ENCODE peak calls at places on chromosomes 7 and 10, in nine cellular contexts. I is lower lobe of right lung, U is fibroblast of pulmonary artery, K is sigmoid colon, G is fibroblast of lung, W is endothelial cell, J is neural crest cell, P is left lung, M is foreskin fibroblast. Z is an unnamed sample.

GRCh38 chr7:116512524-116513188 is 12.2 kb upstream of the CAV1 start:
- DNase-seq in I (no peak), U (peak), K (no peak), G (peak), W (no peak), J (no peak), P (no peak), M (no peak), Z (no peak)

GRCh38 chr7:130909161-130909836 is 175.3 kb upstream of the KLF14 start:
- DNase-seq in I (no peak), U (no peak), K (no peak), G (no peak), W (no peak), J (no peak), P (no peak), M (no peak), Z (no peak)

GRCh38 chr7:45709168-45710034 is 135.2 kb downstream of the ADCY1 start:
- DNase-seq in I (no peak), U (peak), K (peak), G (peak), W (no peak), J (no peak), P (no peak), M (peak), Z (no peak)

GRCh38 chr10:114234132-114234531 is 4.9 kb upstream of the VWA2 start:
- DNase-seq in I (no peak), U (no peak), K (no peak), G (no peak), W (no peak), J (no peak), P (no peak), M (no peak), Z (no peak)

GRCh38 chr10:19999440-19999839 is 183.2 kb downstream of the PLXDC2 start:
- DNase-seq in I (no peak), U (no peak), K (no peak), G (no peak), W (no peak), J (no peak), P (no peak), M (no peak), Z (no peak)

GRCh38 chr10:103621778-103622115 is 128.2 kb downstream of the NEURL1 start:
- DNase-seq in I (no peak), U (no peak), K (no peak), G (no peak), W (no peak), J (no peak), P (no peak), M (no peak), Z (no peak)

GRCh38 chr10:79346388-79347225 is 662 bp upstream of the PPIF start:
- DNase-seq in I (no peak), U (no peak), K (peak), G (no peak), W (no peak), J (no peak), P (no peak), M (no peak), Z (no peak)

GRCh38 chr10:77576633-77577032 is 61.0 kb downstream of the KCNMA1 start:
- DNase-seq in I (no peak), U (no peak), K (no peak), G (no peak), W (no peak), J (no peak), P (no peak), M (no peak), Z (no peak)

DNA sequence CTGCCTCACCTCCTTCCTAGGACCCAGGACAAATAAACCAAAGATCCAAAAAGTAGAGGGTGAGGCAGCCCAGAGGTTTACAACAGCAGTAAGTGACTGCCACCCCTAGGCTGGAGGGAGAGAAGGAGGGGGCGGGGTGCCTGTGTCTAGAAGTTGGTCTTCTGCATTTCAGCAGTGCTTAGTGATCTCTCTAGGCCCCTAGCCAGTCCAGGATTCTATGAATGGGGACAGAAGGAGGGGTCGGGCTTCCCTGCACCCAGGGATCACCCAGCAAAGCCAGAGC is 62.8 kb upstream of the KDM7A start:
- DNase-seq in I (no peak), U (no peak), K (no peak), G (no peak), W (no peak), J (no peak), P (no peak), M (no peak), Z (no peak)
- TF ChIP-seq CTCF in I (no peak), U (no peak), K (no peak), G (no peak), W (no peak), J (no peak), P (no peak), M (no peak), Z (no peak)

GRCh38 chr7:21636694-21637093 is 93.9 kb downstream of the DNAH11 start:
- DNase-seq in I (no peak), U (no peak), K (no peak), G (no peak), W (no peak), J (no peak), P (no peak), M (no peak), Z (no peak)
- TF ChIP-seq CTCF in I (no peak), U (no peak), K (no peak), G (no peak), W (no peak), J (no peak), P (no peak), M (no peak), Z (no peak)

DNA sequence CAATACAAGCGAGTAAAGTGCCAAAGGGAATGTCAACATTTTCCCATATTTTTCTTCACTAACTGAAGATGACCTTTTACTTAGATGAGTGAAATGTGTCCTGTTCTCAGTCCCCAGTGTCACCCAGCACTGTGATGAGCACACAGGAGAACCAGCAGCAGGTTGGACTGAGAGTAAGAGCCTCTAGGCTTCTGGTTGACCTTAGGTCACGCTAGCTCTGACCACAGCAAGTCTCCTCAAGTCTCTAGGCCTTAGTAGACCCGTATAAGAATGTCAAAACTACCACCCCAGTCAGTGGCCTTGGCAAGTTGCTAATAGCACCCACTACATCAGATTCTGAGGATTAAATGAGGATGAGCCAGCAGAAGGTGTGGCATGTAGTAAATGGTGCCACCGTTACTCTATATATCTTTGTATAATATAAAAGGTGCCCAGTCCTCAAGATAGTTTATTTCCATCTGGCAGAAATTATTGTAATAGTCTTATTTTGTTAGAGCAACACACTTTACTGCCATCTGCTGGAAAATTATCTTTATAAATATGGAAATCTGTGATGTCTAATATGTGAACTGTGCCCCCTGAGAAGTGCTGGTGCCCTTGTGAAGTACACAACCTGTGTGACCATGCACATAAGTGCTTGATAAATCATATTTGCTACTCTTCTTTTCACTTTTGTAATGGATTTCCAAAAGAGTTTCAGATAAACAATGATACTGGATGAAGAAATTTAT is 75.7 kb downstream of the SPAG6 start:
- DNase-seq in I (no peak), U (peak), K (no peak), G (peak), W (no peak), J (no peak), P (no peak), M (no peak), Z (no peak)
- TF ChIP-seq CTCF in I (peak), U (peak), K (no peak), G (peak), W (no peak), J (no peak), P (no peak), M (no peak), Z (no peak)

GRCh38 chr10:61905446-61905725 is 3.9 kb downstream of the ARID5B start:
- DNase-seq in I (no peak), U (no peak), K (no peak), G (no peak), W (no peak), J (no peak), P (no peak), M (no peak), Z (no peak)

GRCh38 chr10:61903184-61903990 is 1.9 kb downstream of the ARID5B start:
- DNase-seq in I (peak), U (peak), K (peak), G (peak), W (peak), J (peak), P (peak), M (peak), Z (peak)

GRCh38 chr10:61905837-61906236 is 4.3 kb downstream of the ARID5B start:
- DNase-seq in I (no peak), U (no peak), K (no peak), G (no peak), W (no peak), J (no peak), P (no peak), M (no peak), Z (no peak)

GRCh38 chr10:61903991-61904350 is 2.5 kb downstream of the ARID5B start:
- DNase-seq in I (no peak), U (no peak), K (no peak), G (peak), W (no peak), J (no peak), P (no peak), M (no peak), Z (no peak)

DNA sequence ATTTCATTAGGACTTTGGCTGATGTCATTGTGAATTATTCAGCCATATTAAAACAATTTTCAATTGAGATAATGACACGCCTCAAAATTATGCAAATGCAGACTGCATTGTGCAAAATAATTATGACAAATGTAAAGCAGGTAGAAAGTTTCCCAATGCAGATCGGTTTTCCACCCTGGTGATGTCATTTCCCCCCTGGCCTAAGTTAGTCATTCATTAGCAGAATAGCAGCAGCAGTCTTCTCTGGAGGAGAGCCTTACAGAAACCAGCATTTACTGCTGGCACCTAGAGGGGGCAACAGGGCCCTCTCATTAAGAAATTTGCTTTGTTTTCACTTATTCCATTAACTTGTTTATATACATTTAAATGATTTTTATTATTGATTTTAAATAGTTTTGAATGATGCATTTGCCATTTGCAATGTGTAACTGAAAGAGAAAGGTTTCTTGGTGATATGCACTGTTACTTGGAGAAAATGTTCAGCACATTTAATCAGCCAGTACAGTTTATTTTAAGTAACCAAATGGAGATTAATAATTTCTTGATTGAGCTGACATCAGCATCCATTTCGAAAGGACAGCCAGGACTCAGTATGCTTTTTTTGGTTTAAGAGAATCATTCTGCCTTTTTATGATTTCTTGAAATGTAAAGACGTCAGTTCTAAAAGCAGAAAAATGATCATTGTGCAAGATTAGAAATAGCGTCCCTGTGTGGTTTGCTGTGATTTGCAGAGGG is 3.4 kb downstream of the ARID5B start:
- DNase-seq in I (no peak), U (peak), K (no peak), G (peak), W (no peak), J (no peak), P (no peak), M (peak), Z (peak)
- TF ChIP-seq CTCF in I (no peak), U (peak), K (no peak), G (peak), W (no peak), J (peak), P (no peak), M (peak), Z (peak)

Z was measured in CD14-positive monocyte.